ENCODE peak calls at places on chromosome 19, in six cellular contexts. E, O, N, A, I and Y are unnamed samples.

GRCh38 chr19:45130888-45131615 is 29.7 kb downstream of the NKPD1 start:
- DNase-seq in I (peak; percentile 43), E (no peak), O (no peak), N (peak; percentile 16), A (peak; percentile 54), Y (no peak)

GRCh38 chr19:39968789-39969188 is 2.2 kb upstream of the PSMC4 start:
- DNase-seq in A (no peak), N (no peak), I (no peak), E (no peak), O (no peak), Y (no peak)

GRCh38 chr19:45659096-45659729 is 8.8 kb upstream of the GIPR start:
- DNase-seq in A (no peak), E (no peak), N (no peak), I (no peak), O (no peak), Y (no peak)

GRCh38 chr19:34336781-34337271 is 28.2 kb upstream of the GPI start:
- DNase-seq in E (no peak), A (peak; percentile 51), N (peak; percentile 47), O (peak; percentile 51), I (peak; percentile 56), Y (no peak)

GRCh38 chr19:15640904-15641597 is 354 bp downstream of the CYP4F3 start:
- DNase-seq in N (no peak), A (peak; percentile 76), O (no peak), I (no peak), E (no peak), Y (no peak)

GRCh38 chr19:14349426-14349825 is 31.8 kb upstream of the ADGRE5 start:
- DNase-seq in O (no peak), A (no peak), E (no peak), N (no peak), I (no peak), Y (no peak)

GRCh38 chr19:31546561-31546960 is 197.3 kb upstream of the TSHZ3 start:
- DNase-seq in I (no peak), O (no peak), N (no peak), E (no peak), A (no peak), Y (no peak)

GRCh38 chr19:39870171-39870971 is 24.2 kb upstream of the FBL start:
- DNase-seq in A (no peak), E (no peak), I (peak; percentile 52), O (no peak), N (no peak), Y (no peak)

GRCh38 chr19:48645652-48646191 is at the start of gene CA11:
- DNase-seq in N (no peak), A (peak; percentile 68), I (peak; percentile 70), O (no peak), E (peak; percentile 35), Y (no peak)

GRCh38 chr19:9070066-9070465 is 16.8 kb upstream of the OR1M1 start:
- DNase-seq in O (no peak), N (no peak), I (peak; percentile 86), E (no peak), A (peak; percentile 55), Y (no peak)

GRCh38 chr19:42601811-42602443 is 7.2 kb upstream of the CEACAM8 start:
- DNase-seq in I (peak; percentile 48), E (no peak), A (peak; percentile 31), N (peak; percentile 24), O (peak; percentile 4), Y (no peak)

GRCh38 chr19:52297601-52298358 is 811 bp downstream of the ZNF480 start:
- DNase-seq in E (no peak), N (peak; percentile 11), I (peak; percentile 5), O (peak; percentile 8), A (no peak), Y (no peak)

GRCh38 chr19:2061936-2062729 is 11.1 kb upstream of the MKNK2 start:
- DNase-seq in O (no peak), A (no peak), I (peak; percentile 54), N (no peak), E (no peak), Y (no peak)

GRCh38 chr19:16216744-16217670 is 19.3 kb downstream of the AP1M1 start:
- DNase-seq in O (no peak), N (no peak), I (no peak), E (no peak), A (no peak), Y (no peak)

GRCh38 chr19:5914946-5915781 is 1.1 kb downstream of the CAPS start:
- DNase-seq in E (no peak), O (no peak), A (no peak), I (no peak), N (no peak), Y (no peak)

GRCh38 chr19:39270091-39270871 is 2.1 kb downstream of the IFNL2 start:
- DNase-seq in A (peak; percentile 41), O (no peak), E (no peak), I (no peak), N (peak; percentile 40), Y (no peak)

GRCh38 chr19:277581-278165 is 13.5 kb downstream of the PLPP2 start:
- DNase-seq in A (no peak), I (peak; percentile 89), O (peak; percentile 43), E (no peak), N (peak; percentile 35), Y (no peak)

GRCh38 chr19:45296365-45296764 is 26.3 kb downstream of the CKM start:
- DNase-seq in E (no peak), O (no peak), A (no peak), I (no peak), N (no peak), Y (no peak)

GRCh38 chr19:38663156-38663651 is 15.8 kb downstream of the ACTN4 start:
- DNase-seq in E (no peak), O (no peak), N (no peak), A (no peak), I (no peak), Y (no peak)

GRCh38 chr19:58474997-58475713 is 997 bp upstream of the ZNF446 start:
- DNase-seq in E (no peak), A (no peak), I (no peak), N (no peak), O (no peak), Y (no peak)

GRCh38 chr19:27971071-27971470 is 1241.9 kb downstream of the UQCRFS1 start:
- DNase-seq in N (no peak), E (no peak), O (no peak), A (peak; percentile 17), I (peak; percentile 86), Y (no peak)

GRCh38 chr19:48123907-48124675 is 13.5 kb upstream of the PLA2G4C start:
- DNase-seq in O (no peak), N (peak; percentile 73), I (peak; percentile 78), E (no peak), A (peak; percentile 36), Y (peak; percentile 38)

GRCh38 chr19:47241919-47242644 is 11.1 kb upstream of the BBC3 start:
- DNase-seq in N (no peak), A (peak; percentile 49), E (no peak), I (no peak), O (peak; percentile 12), Y (no peak)

GRCh38 chr19:53849237-53849676 is 18.4 kb upstream of the MYADM start:
- DNase-seq in I (no peak), E (no peak), A (no peak), N (peak; percentile 23), O (peak; percentile 50), Y (peak; percentile 74)

GRCh38 chr19:45585158-45585577 is 566 bp upstream of the OPA3 start:
- DNase-seq in N (no peak), I (no peak), E (no peak), A (no peak), O (no peak), Y (no peak)

GRCh38 chr19:13103961-13104847 is 1.5 kb upstream of the LYL1 start:
- DNase-seq in O (no peak), A (no peak), I (peak; percentile 64), E (peak; percentile 41), N (no peak), Y (no peak)

GRCh38 chr19:48203227-48203793 is 32.8 kb downstream of the ZSWIM9 start:
- DNase-seq in E (no peak), I (no peak), A (peak; percentile 62), N (no peak), O (no peak), Y (no peak)

GRCh38 chr19:39200818-39201145 is 3.3 kb downstream of the SYCN start:
- DNase-seq in O (no peak), N (no peak), E (no peak), A (no peak), I (no peak), Y (no peak)

GRCh38 chr19:19217110-19217509 is 5.4 kb downstream of the NCAN start:
- DNase-seq in O (peak; percentile 19), E (no peak), N (peak; percentile 16), I (no peak), A (peak; percentile 78), Y (no peak)
- TF ChIP-seq CTCF in O (no peak), E (no peak), N (no peak), I (peak; percentile 18), A (no peak), Y (no peak)

DNA sequence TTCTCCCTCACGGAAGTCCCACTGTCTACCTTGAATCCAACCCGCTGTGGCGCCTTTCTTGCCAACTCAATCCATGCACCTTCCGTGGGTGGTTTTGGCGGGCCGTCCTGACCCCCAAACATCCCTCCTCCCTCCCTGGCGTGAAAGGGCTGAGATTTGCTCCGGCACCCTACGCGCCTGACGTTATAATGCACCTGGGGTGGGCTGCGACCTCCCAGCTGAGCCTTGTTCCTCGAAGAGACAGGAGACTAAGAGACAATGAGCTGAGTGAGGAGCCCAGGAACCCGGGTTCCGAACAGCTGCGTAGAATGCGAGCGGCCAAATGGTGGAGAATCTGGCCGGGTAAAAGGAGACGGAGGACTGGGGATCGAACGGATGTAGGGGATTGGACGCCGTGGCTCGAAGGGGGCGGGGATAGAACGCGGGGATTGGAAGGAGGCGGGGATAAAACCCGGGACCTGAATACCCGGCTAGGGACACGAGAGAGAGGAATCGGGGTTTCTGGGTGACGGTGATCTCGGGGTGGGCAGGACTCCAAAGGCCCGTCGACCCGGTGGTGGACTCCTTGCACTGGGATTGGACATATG is at the start of gene CPT1C:
- DNase-seq in N (peak; percentile 79), O (peak; percentile 73), A (no peak), I (peak; percentile 95), E (peak; percentile 82), Y (no peak)
- H3K4me3 ChIP-seq in N (peak within 1 kb of the TSS; percentile 69), O (peak within 1 kb of the TSS; percentile 64), A (no peak within 1 kb of the TSS), I (peak within 1 kb of the TSS; percentile 85), E (peak within 1 kb of the TSS; percentile 39), Y (peak within 1 kb of the TSS; percentile 56)

GRCh38 chr19:10602330-10603083 is 15.4 kb upstream of the AP1M2 start:
- DNase-seq in O (peak; percentile 58), N (peak; percentile 48), I (peak; percentile 95), A (peak; percentile 63), E (peak; percentile 77), Y (no peak)
- TF ChIP-seq CTCF in O (no peak), N (no peak), I (no peak), A (no peak), E (no peak), Y (no peak)

DNA sequence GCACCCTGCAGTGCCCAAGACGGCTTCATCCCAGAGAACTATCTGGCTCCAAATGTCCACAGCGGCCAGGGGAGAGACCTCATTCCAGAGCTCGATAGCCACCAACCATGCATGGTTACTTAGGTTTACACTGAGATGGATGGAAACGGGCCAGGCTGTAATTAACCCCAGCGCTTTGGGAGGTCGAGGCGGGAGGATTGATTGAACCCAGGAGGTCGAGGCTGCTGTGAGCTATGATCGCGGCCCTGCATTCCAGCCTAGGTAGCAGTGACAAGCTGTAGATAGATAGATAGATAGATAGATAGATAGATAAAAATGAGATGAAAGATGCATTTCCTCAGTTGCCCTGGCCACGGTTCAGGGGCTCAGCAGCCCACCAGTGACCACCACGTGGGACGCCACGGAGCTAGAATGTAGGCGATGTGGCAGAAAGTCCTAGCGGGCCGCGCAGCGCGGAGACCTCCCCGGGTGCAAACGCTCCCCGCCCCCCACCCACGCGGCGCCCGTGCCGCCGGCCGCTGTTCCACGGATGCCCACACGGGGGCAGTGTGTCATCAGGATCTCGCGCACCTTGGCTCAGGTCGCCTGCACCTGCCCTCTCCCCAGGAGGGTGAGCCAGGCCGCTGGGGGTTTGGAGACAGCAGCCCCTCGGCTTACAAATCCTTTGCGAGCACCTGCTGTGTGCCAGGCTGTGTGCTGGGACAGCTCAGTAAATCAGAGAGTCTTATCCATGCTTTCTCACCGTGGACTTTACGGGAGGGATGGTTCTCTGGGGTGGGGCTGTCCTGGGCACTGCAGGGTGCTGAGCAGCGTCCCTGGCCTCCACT is 13.5 kb upstream of the TLE5 start:
- DNase-seq in I (peak; percentile 74), A (no peak), O (no peak), E (no peak), N (no peak), Y (no peak)
- H3K4me3 ChIP-seq in I (no peak overlapping the region), A (peak overlapping the region; percentile 17), O (no peak overlapping the region), E (no peak overlapping the region), N (peak overlapping the region; percentile 20), Y (peak overlapping the region; percentile 6)